ENCODE peak calls at places on chromosomes 13 and 19, in seven cellular contexts. One of them, this sample, is unnamed.

GRCh38 chr13:49082653-49083536 is 107.2 kb downstream of the FNDC3A start:
- DNase-seq in SK-N-SH: no peak
- DNase-seq in HCT116: no peak
- DNase-seq in HepG2: no peak
- DNase-seq in H1: no peak
- DNase-seq in GM12878: peak; percentile 48
- DNase-seq in K562: no peak
- DNase-seq in this sample: no peak

GRCh38 chr19:50330365-50331078 is 1.3 kb upstream of the KCNC3 start:
- DNase-seq in HCT116: peak; percentile 53
- DNase-seq in SK-N-SH: peak; percentile 93
- DNase-seq in K562: peak; percentile 84
- DNase-seq in HepG2: peak; percentile 73
- DNase-seq in GM12878: no peak
- DNase-seq in H1: peak; percentile 95
- DNase-seq in this sample: peak; percentile 92

GRCh38 chr19:16756649-16757048 is 37.0 kb downstream of the NWD1 start:
- DNase-seq in GM12878: no peak
- DNase-seq in K562: no peak
- DNase-seq in SK-N-SH: no peak
- DNase-seq in HepG2: no peak
- DNase-seq in HCT116: no peak
- DNase-seq in H1: no peak
- DNase-seq in this sample: no peak

GRCh38 chr19:14459703-14460102 is 15.5 kb downstream of the PTGER1 start:
- DNase-seq in H1: no peak
- DNase-seq in GM12878: no peak
- DNase-seq in HepG2: no peak
- DNase-seq in HCT116: no peak
- DNase-seq in SK-N-SH: no peak
- DNase-seq in K562: peak; percentile 2
- DNase-seq in this sample: no peak

GRCh38 chr13:32610538-32610937 is 24.3 kb downstream of the PDS5B start:
- DNase-seq in HCT116: no peak
- DNase-seq in SK-N-SH: no peak
- DNase-seq in K562: no peak
- DNase-seq in HepG2: no peak
- DNase-seq in GM12878: no peak
- DNase-seq in H1: no peak
- DNase-seq in this sample: no peak

GRCh38 chr13:34155931-34156607 is 338.1 kb downstream of the RFC3 start:
- DNase-seq in SK-N-SH: no peak
- DNase-seq in HepG2: no peak
- DNase-seq in HCT116: peak; percentile 61
- DNase-seq in K562: no peak
- DNase-seq in GM12878: no peak
- DNase-seq in H1: no peak
- DNase-seq in this sample: peak; percentile 17

GRCh38 chr13:32001392-32001768 is 30.2 kb upstream of the FRY start:
- DNase-seq in SK-N-SH: peak; percentile 60
- DNase-seq in H1: no peak
- DNase-seq in HepG2: peak; percentile 71
- DNase-seq in HCT116: peak; percentile 22
- DNase-seq in K562: peak; percentile 10
- DNase-seq in GM12878: no peak
- DNase-seq in this sample: peak; percentile 74

GRCh38 chr13:20157387-20157786 is 3.5 kb downstream of the GJA3 start:
- DNase-seq in K562: no peak
- DNase-seq in SK-N-SH: no peak
- DNase-seq in HCT116: no peak
- DNase-seq in HepG2: no peak
- DNase-seq in H1: no peak
- DNase-seq in GM12878: no peak
- DNase-seq in this sample: no peak

GRCh38 chr13:33207616-33207964 is 78.0 kb downstream of the STARD13 start:
- DNase-seq in K562: no peak
- DNase-seq in H1: no peak
- DNase-seq in HCT116: no peak
- DNase-seq in HepG2: peak; percentile 74
- DNase-seq in GM12878: no peak
- DNase-seq in SK-N-SH: no peak
- DNase-seq in this sample: no peak

GRCh38 chr13:51590966-51591627 is 6.8 kb downstream of the WDFY2 start:
- DNase-seq in K562: peak; percentile 10
- DNase-seq in H1: no peak
- DNase-seq in HepG2: peak; percentile 63
- DNase-seq in GM12878: no peak
- DNase-seq in SK-N-SH: peak; percentile 41
- DNase-seq in HCT116: no peak
- DNase-seq in this sample: no peak

GRCh38 chr13:80033286-80033685 is 307.6 kb downstream of the SPRY2 start:
- DNase-seq in HCT116: no peak
- DNase-seq in HepG2: no peak
- DNase-seq in K562: no peak
- DNase-seq in GM12878: no peak
- DNase-seq in SK-N-SH: no peak
- DNase-seq in H1: no peak
- DNase-seq in this sample: no peak

GRCh38 chr19:8489591-8490394 is 12.6 kb downstream of the PRAM1 start:
- DNase-seq in GM12878: no peak
- DNase-seq in SK-N-SH: no peak
- DNase-seq in HepG2: no peak
- DNase-seq in H1: no peak
- DNase-seq in HCT116: no peak
- DNase-seq in K562: no peak
- DNase-seq in this sample: no peak

GRCh38 chr19:58581227-58582141 is 8.3 kb upstream of the MZF1 start:
- DNase-seq in SK-N-SH: no peak
- DNase-seq in HCT116: peak; percentile 76
- DNase-seq in K562: peak; percentile 78
- DNase-seq in H1: peak; percentile 99
- DNase-seq in HepG2: peak; percentile 16
- DNase-seq in GM12878: no peak
- DNase-seq in this sample: no peak

GRCh38 chr13:107937841-107938240 is 277.5 kb downstream of the LIG4 start:
- DNase-seq in GM12878: no peak
- DNase-seq in K562: peak; percentile 23
- DNase-seq in HCT116: no peak
- DNase-seq in HepG2: no peak
- DNase-seq in SK-N-SH: no peak
- DNase-seq in H1: no peak
- DNase-seq in this sample: no peak

GRCh38 chr19:22608441-22608840 is 25.7 kb upstream of the ZNF492 start:
- DNase-seq in HepG2: no peak
- DNase-seq in K562: no peak
- DNase-seq in GM12878: no peak
- DNase-seq in H1: no peak
- DNase-seq in HCT116: no peak
- DNase-seq in SK-N-SH: no peak
- DNase-seq in this sample: no peak

GRCh38 chr19:36482876-36483275 is 6.5 kb downstream of the ZNF566 start:
- DNase-seq in GM12878: no peak
- DNase-seq in HCT116: no peak
- DNase-seq in H1: no peak
- DNase-seq in SK-N-SH: no peak
- DNase-seq in K562: no peak
- DNase-seq in HepG2: peak; percentile 20
- DNase-seq in this sample: no peak
- TF ChIP-seq JUND in GM12878: no peak
- TF ChIP-seq JUND in HCT116: no peak
- TF ChIP-seq JUND in H1: no peak
- TF ChIP-seq JUND in SK-N-SH: no peak
- TF ChIP-seq JUND in K562: no peak
- TF ChIP-seq JUND in HepG2: no peak
- TF ChIP-seq JUND in this sample: no peak

DNA sequence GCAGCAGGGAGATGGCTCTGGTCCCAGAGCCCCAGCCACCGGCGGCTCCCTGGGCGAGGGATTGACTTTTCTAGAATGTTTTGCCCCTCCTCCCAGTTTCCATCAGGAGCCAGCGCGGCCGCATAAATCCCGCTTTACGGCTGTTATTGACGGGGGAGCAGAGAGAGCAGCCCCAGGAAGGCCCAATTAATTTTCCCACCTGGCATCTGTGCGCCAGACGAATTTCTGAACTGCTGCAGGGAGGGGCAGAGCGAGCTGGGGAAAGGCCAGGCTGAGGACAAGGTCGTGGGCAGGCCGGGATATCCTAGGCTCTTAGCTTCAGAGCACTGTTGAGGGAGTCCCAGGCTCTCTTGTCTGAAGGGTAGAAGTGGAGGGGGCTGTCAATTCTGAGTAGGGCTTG is 24.7 kb downstream of the ZNRF4 start:
- DNase-seq in H1: no peak
- DNase-seq in GM12878: no peak
- DNase-seq in HepG2: no peak
- DNase-seq in SK-N-SH: peak; percentile 74
- DNase-seq in K562: no peak
- DNase-seq in HCT116: no peak
- DNase-seq in this sample: no peak
- TF ChIP-seq JUND in H1: no peak
- TF ChIP-seq JUND in GM12878: no peak
- TF ChIP-seq JUND in HepG2: no peak
- TF ChIP-seq JUND in SK-N-SH: no peak
- TF ChIP-seq JUND in K562: no peak
- TF ChIP-seq JUND in HCT116: no peak
- TF ChIP-seq JUND in this sample: no peak

GRCh38 chr19:19078801-19079200 is 15.0 kb downstream of the SLC25A42 start:
- DNase-seq in HepG2: no peak
- DNase-seq in SK-N-SH: no peak
- DNase-seq in GM12878: no peak
- DNase-seq in H1: no peak
- DNase-seq in HCT116: no peak
- DNase-seq in K562: no peak
- DNase-seq in this sample: no peak

GRCh38 chr19:19079571-19079970 is 15.8 kb downstream of the SLC25A42 start:
- DNase-seq in HCT116: no peak
- DNase-seq in K562: no peak
- DNase-seq in SK-N-SH: no peak
- DNase-seq in H1: no peak
- DNase-seq in HepG2: no peak
- DNase-seq in GM12878: no peak
- DNase-seq in this sample: no peak

GRCh38 chr19:19074172-19074905 is 10.5 kb downstream of the SLC25A42 start:
- DNase-seq in HepG2: no peak
- DNase-seq in HCT116: no peak
- DNase-seq in GM12878: no peak
- DNase-seq in K562: no peak
- DNase-seq in SK-N-SH: peak; percentile 62
- DNase-seq in H1: no peak
- DNase-seq in this sample: no peak

GRCh38 chr19:19075126-19075525 is 11.3 kb downstream of the SLC25A42 start:
- DNase-seq in HepG2: no peak
- DNase-seq in K562: no peak
- DNase-seq in SK-N-SH: no peak
- DNase-seq in H1: no peak
- DNase-seq in HCT116: no peak
- DNase-seq in GM12878: no peak
- DNase-seq in this sample: no peak

DNA sequence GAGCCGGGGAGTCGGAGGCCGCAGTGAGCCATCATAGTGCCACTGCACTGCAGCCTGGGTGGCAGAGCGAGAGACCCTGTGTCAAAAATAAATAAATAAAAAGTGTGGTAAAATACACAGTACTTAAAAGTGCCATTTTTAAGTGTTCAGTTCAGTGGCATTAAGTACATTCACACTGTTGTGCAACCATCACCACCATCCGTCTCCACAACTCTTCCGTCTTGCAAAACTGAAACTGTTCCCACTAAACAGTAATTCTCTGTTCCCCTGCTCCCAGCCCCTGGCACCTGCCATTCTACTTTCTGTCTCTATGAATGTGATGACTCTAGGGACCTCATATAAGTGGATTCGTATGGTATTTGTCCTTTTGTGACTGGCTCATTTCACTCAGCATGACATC is 13.3 kb downstream of the SLC25A42 start:
- DNase-seq in K562: no peak
- DNase-seq in SK-N-SH: no peak
- DNase-seq in GM12878: no peak
- DNase-seq in HepG2: no peak
- DNase-seq in HCT116: no peak
- DNase-seq in H1: no peak
- DNase-seq in this sample: no peak
- TF ChIP-seq JUND in K562: no peak
- TF ChIP-seq JUND in SK-N-SH: no peak
- TF ChIP-seq JUND in GM12878: no peak
- TF ChIP-seq JUND in HepG2: no peak
- TF ChIP-seq JUND in HCT116: no peak
- TF ChIP-seq JUND in H1: no peak
- TF ChIP-seq JUND in this sample: no peak

DNA sequence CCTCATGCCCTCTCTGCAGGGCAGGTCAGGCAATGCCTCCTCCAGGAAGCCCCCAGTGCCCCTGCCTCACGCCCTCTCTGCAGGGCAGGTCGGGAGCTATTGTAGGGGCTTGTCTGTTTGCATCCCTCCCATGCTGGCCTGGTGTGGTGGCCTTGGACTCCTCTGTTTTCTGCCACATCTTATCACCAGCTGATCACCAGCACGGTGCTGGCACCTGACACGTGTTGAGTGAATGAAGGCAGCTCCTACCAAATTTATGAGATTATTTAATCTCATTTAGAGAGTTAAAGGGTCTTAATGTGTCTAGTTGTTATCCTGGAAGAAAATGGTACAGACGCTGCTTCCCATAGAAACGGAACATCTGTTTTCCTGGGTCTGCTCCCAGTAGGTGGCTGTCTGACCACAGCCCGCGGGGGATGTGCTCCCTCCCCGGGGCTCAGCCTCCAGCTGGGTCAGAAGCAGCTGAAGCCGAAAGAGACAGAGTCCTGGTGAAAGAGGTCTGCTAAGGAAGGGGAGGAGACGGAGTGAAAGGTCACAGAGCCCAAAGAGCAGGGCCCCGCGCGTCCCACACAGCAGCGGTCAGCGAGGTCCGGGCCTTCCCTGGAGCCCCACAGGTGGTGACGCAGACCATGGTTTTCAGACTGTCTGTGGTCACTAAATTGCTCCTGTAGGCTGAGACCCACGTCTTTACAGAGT is 51.7 kb upstream of the C13orf46 start:
- DNase-seq in HCT116: no peak
- DNase-seq in K562: no peak
- DNase-seq in SK-N-SH: peak; percentile 85
- DNase-seq in HepG2: no peak
- DNase-seq in H1: no peak
- DNase-seq in GM12878: no peak
- DNase-seq in this sample: no peak
- TF ChIP-seq JUND in HCT116: no peak
- TF ChIP-seq JUND in K562: no peak
- TF ChIP-seq JUND in SK-N-SH: no peak
- TF ChIP-seq JUND in HepG2: no peak
- TF ChIP-seq JUND in H1: no peak
- TF ChIP-seq JUND in GM12878: no peak
- TF ChIP-seq JUND in this sample: no peak

GRCh38 chr13:105343134-105343806 is 1192.2 kb downstream of the EFNB2 start:
- DNase-seq in K562: no peak
- DNase-seq in H1: no peak
- DNase-seq in HCT116: no peak
- DNase-seq in HepG2: no peak
- DNase-seq in SK-N-SH: no peak
- DNase-seq in GM12878: no peak
- DNase-seq in this sample: no peak
- TF ChIP-seq JUND in K562: no peak
- TF ChIP-seq JUND in H1: no peak
- TF ChIP-seq JUND in HCT116: no peak
- TF ChIP-seq JUND in HepG2: no peak
- TF ChIP-seq JUND in SK-N-SH: no peak
- TF ChIP-seq JUND in GM12878: no peak
- TF ChIP-seq JUND in this sample: no peak